ENCODE peak calls at places on chromosomes 13 and 19, in six cellular contexts. O is CD4-positive, CD25-positive, alpha-beta regulatory T cell; J is right lobe of liver; W is CD8-positive, alpha-beta T cell; D is psoas muscle; R is IMR-90. E is an unnamed sample.
A peak's percentile ranks its signal among the peaks of the same experiment; 100 is the strongest.

GRCh38 chr13:47859129-47859528 is 141.9 kb downstream of the SUCLA2 start:
- DNase-seq in O (no peak), J (no peak), W (no peak), D (no peak), R (no peak), E (no peak)

GRCh38 chr19:51359294-51359693 is 6.9 kb downstream of the ETFB start:
- DNase-seq in O (no peak), J (no peak), W (no peak), D (no peak), R (peak; percentile 95), E (no peak)

GRCh38 chr13:95494082-95494681 is 58.3 kb upstream of the CLDN10 start:
- DNase-seq in O (no peak), J (no peak), W (no peak), D (no peak), R (peak; percentile 62), E (peak; percentile 35)

GRCh38 chr13:47598340-47598911 is 402.6 kb downstream of the SUCLA2 start:
- DNase-seq in O (no peak), J (no peak), W (no peak), D (no peak), R (peak; percentile 13), E (no peak)

GRCh38 chr19:40807147-40808020 is 8.4 kb downstream of the EGLN2 start:
- DNase-seq in O (no peak), J (no peak), W (no peak), D (no peak), R (no peak), E (no peak)

GRCh38 chr19:36093687-36094086 is 17.3 kb upstream of the OVOL3 start:
- DNase-seq in O (no peak), J (no peak), W (no peak), D (no peak), R (no peak), E (no peak)

GRCh38 chr19:35395762-35396199 is 24.9 kb downstream of the GPR42 start:
- DNase-seq in O (no peak), J (no peak), W (no peak), D (no peak), R (no peak), E (no peak)

GRCh38 chr19:2055871-2056809 is 5.1 kb upstream of the MKNK2 start:
- DNase-seq in O (no peak), J (peak; percentile 37), W (no peak), D (peak; percentile 64), R (peak; percentile 64), E (no peak)

GRCh38 chr19:3049089-3049488 is 13.2 kb downstream of the TLE5 start:
- DNase-seq in O (no peak), J (no peak), W (no peak), D (no peak), R (no peak), E (no peak)

GRCh38 chr13:30346159-30346788 is 38.9 kb upstream of the KATNAL1 start:
- DNase-seq in O (peak; percentile 25), J (no peak), W (peak; percentile 58), D (no peak), R (no peak), E (peak; percentile 86)

GRCh38 chr19:51777570-51778460 is 16.8 kb downstream of the FPR2 start:
- DNase-seq in O (no peak), J (peak; percentile 51), W (peak; percentile 39), D (peak; percentile 44), R (peak; percentile 80), E (peak; percentile 43)

GRCh38 chr13:113657851-113658741 is at the start of gene ATP4B:
- DNase-seq in O (no peak), J (no peak), W (peak; percentile 2), D (no peak), R (no peak), E (no peak)

GRCh38 chr19:23799321-23799720 is 40.6 kb upstream of the ZNF681 start:
- DNase-seq in O (peak; percentile 5), J (no peak), W (peak; percentile 38), D (no peak), R (no peak), E (peak; percentile 66)

GRCh38 chr13:26168276-26168814 is 53.8 kb downstream of the RNF6 start:
- DNase-seq in O (no peak), J (no peak), W (no peak), D (no peak), R (peak; percentile 48), E (no peak)

GRCh38 chr13:101530293-101530692 is 77.8 kb downstream of the ITGBL1 start:
- DNase-seq in O (no peak), J (no peak), W (no peak), D (no peak), R (peak; percentile 39), E (no peak)

GRCh38 chr13:92745233-92745632 is 481.4 kb upstream of the GPC6 start:
- DNase-seq in O (no peak), J (no peak), W (no peak), D (no peak), R (no peak), E (no peak)

GRCh38 chr13:90974249-90974954 is 373.1 kb upstream of the MIR17HG start:
- DNase-seq in O (no peak), J (no peak), W (no peak), D (no peak), R (no peak), E (no peak)

GRCh38 chr19:43774103-43774939 is 6.5 kb downstream of the KCNN4 start:
- DNase-seq in O (no peak), J (peak; percentile 73), W (no peak), D (peak; percentile 68), R (peak; percentile 58), E (no peak)

GRCh38 chr13:106691861-106692260 is 123.9 kb upstream of the ARGLU1 start:
- DNase-seq in O (no peak), J (no peak), W (no peak), D (no peak), R (no peak), E (no peak)

GRCh38 chr19:13437919-13438618 is 68.2 kb downstream of the CACNA1A start:
- DNase-seq in O (no peak), J (no peak), W (no peak), D (no peak), R (no peak), E (no peak)

GRCh38 chr13:21813110-21813509 is 142.2 kb downstream of the FGF9 start:
- DNase-seq in O (no peak), J (no peak), W (no peak), D (no peak), R (no peak), E (no peak)

GRCh38 chr13:46565808-46566750 is 13.1 kb downstream of the LRCH1 start:
- DNase-seq in O (no peak), J (no peak), W (no peak), D (no peak), R (no peak), E (no peak)

GRCh38 chr13:113792236-113792770 is 33.3 kb downstream of the TMEM255B start:
- DNase-seq in O (no peak), J (no peak), W (no peak), D (no peak), R (no peak), E (no peak)

GRCh38 chr19:50190439-50190891 is 13.0 kb upstream of the MYH14 start:
- DNase-seq in O (no peak), J (no peak), W (no peak), D (no peak), R (no peak), E (no peak)

GRCh38 chr19:35309481-35310279 is 17.7 kb downstream of the MAG start:
- DNase-seq in O (no peak), J (no peak), W (no peak), D (peak; percentile 17), R (peak; percentile 16), E (no peak)

GRCh38 chr19:41998246-41999020 is 4.4 kb upstream of the ATP1A3 start:
- DNase-seq in O (no peak), J (no peak), W (peak; percentile 28), D (no peak), R (peak; percentile 39), E (peak; percentile 62)

GRCh38 chr13:100197591-100198365 is 108.9 kb downstream of the PCCA start:
- DNase-seq in O (no peak), J (peak; percentile 46), W (no peak), D (no peak), R (no peak), E (no peak)

GRCh38 chr13:102769679-102770078 is 3.9 kb downstream of the TEX30 start:
- DNase-seq in O (no peak), J (no peak), W (no peak), D (no peak), R (peak; percentile 14), E (no peak)

GRCh38 chr13:66210677-66211076 is 1019.5 kb downstream of the PCDH9 start:
- DNase-seq in O (no peak), J (no peak), W (no peak), D (no peak), R (peak; percentile 91), E (no peak)

GRCh38 chr19:40609561-40610395 is 8.6 kb downstream of the LTBP4 start:
- DNase-seq in O (peak; percentile 80), J (peak; percentile 91), W (peak; percentile 86), D (peak; percentile 87), R (no peak), E (peak; percentile 69)

GRCh38 chr19:44753932-44754742 is 5.6 kb downstream of the BCL3 start:
- DNase-seq in O (peak; percentile 54), J (peak; percentile 98), W (peak; percentile 66), D (peak; percentile 96), R (peak; percentile 77), E (peak; percentile 44)

GRCh38 chr13:50509771-50510441 is 333.6 kb downstream of the DLEU7 start:
- DNase-seq in O (no peak), J (no peak), W (no peak), D (no peak), R (peak; percentile 50), E (no peak)
- H3K27ac ChIP-seq in O (no peak overlapping the region), J (no peak overlapping the region), W (no peak overlapping the region), D (no peak overlapping the region), R (no peak overlapping the region), E (no peak overlapping the region)

DNA sequence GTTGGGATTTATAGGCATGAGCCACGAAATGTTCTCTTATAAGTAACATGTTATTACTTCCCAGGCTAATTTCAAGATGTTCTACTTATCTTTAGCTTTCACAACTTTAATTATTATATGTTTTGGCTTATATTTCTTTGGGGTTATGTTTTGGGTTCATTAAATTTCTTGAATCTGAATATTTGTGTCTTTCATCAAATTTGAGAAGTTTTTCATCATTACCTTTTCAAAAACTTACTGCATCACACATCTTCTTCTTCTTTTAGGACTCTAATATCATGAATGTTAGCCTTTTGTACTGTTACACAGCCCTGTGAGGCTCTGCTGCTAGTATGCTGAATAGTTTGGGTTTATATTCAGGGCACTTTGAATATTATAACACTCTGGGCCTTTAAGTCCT is 9.7 kb upstream of the ZNF266 start:
- DNase-seq in O (no peak), J (no peak), W (no peak), D (no peak), R (no peak), E (no peak)
- H3K9me3 ChIP-seq in O (peaks cover 32% of the 10 kb centered on the region), J (no peaks in the 10 kb centered on the region), W (peaks cover 19% of the 10 kb centered on the region), D (peaks cover 49% of the 10 kb centered on the region), R (peaks cover 52% of the 10 kb centered on the region), E (peaks cover 60% of the 10 kb centered on the region)

GRCh38 chr13:73070451-73070850 is 11.6 kb downstream of the KLF5 start:
- DNase-seq in O (no peak), J (no peak), W (no peak), D (no peak), R (no peak), E (no peak)
- H3K27ac ChIP-seq in O (no peak overlapping the region), J (no peak overlapping the region), W (no peak overlapping the region), D (no peak overlapping the region), R (no peak overlapping the region), E (no peak overlapping the region)

DNA sequence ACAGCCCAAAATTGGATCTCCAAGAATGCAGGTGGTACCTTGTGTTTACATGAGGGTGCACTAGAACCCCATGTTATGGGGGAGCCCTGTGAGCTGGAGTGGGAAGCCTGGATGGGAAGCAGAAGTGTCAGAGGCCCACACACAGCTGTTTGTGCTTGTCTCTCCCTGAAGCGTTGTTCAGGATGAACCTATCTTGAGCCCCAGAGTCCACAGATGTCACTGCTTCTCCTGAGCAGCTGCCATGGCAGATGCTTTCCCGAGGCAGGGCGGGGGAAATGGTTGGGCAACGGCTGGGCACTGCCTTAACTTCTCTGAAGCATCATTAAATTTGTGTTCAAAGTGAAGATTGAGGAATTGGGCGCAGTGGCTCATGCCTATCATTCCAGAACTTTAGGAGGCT is 17.1 kb upstream of the CHST8 start:
- DNase-seq in O (no peak), J (no peak), W (no peak), D (no peak), R (no peak), E (no peak)
- H3K9me3 ChIP-seq in O (peaks cover 11% of the 10 kb centered on the region), J (no peaks in the 10 kb centered on the region), W (no peaks in the 10 kb centered on the region), D (peaks cover 30% of the 10 kb centered on the region), R (peaks cover 8% of the 10 kb centered on the region), E (peaks cover 5% of the 10 kb centered on the region)